ENCODE peak calls at places on chromosomes 3 and 15, in seven cellular contexts. H, N, A, M, T, X and O are unnamed samples. For H3K9me3, the result is how much of the 10 kb centered on the place peaks cover.

GRCh38 chr3:54835701-54836100 is 92.2 kb downstream of the LRTM1 start:
- DNase-seq in N (no peak), A (no peak), M (no peak), T (no peak), X (no peak), H (no peak), O (no peak)

GRCh38 chr3:32310918-32311839 is 72.7 kb downstream of the CMTM8 start:
- DNase-seq in A (no peak), T (peak), M (no peak), X (no peak), H (no peak), N (no peak), O (no peak)

GRCh38 chr15:92665100-92665555 is 9.6 kb upstream of the FAM174B start:
- DNase-seq in H (no peak), M (no peak), N (no peak), X (no peak), A (no peak), T (no peak), O (no peak)

GRCh38 chr15:36793205-36793604 is 213.8 kb downstream of the CDIN1 start:
- DNase-seq in N (no peak), T (no peak), H (no peak), M (no peak), A (no peak), X (no peak), O (no peak)

GRCh38 chr3:194596906-194597305 is 36.3 kb downstream of the TMEM44 start:
- DNase-seq in T (no peak), N (no peak), X (no peak), M (no peak), A (no peak), H (no peak), O (no peak)

GRCh38 chr3:51388286-51389029 is 2.6 kb upstream of the RBM15B start:
- DNase-seq in X (peak), A (no peak), T (no peak), M (no peak), H (no peak), N (no peak), O (no peak)

GRCh38 chr3:11335056-11335608 is 62.9 kb downstream of the ATG7 start:
- DNase-seq in X (peak), N (no peak), T (no peak), M (peak), A (peak), H (no peak), O (no peak)

GRCh38 chr3:49399467-49399866 is 12.3 kb downstream of the RHOA start:
- DNase-seq in N (no peak), A (no peak), M (peak), X (no peak), T (no peak), H (no peak), O (no peak)

GRCh38 chr3:50625879-50626182 is 8.9 kb downstream of the MAPKAPK3 start:
- DNase-seq in N (no peak), M (no peak), T (no peak), X (no peak), A (no peak), H (no peak), O (no peak)

GRCh38 chr3:31182639-31183038 is 288.2 kb upstream of the GADL1 start:
- DNase-seq in X (no peak), M (no peak), N (no peak), A (no peak), T (no peak), H (no peak), O (no peak)

GRCh38 chr3:31105011-31105410 is 210.6 kb upstream of the GADL1 start:
- DNase-seq in X (peak), M (no peak), N (no peak), H (no peak), T (no peak), A (no peak), O (no peak)

GRCh38 chr3:127746400-127747057 is 73.8 kb downstream of the ABTB1 start:
- DNase-seq in A (peak), X (peak), H (no peak), T (no peak), M (no peak), N (no peak), O (no peak)

GRCh38 chr3:47578119-47578630 is 490 bp downstream of the CSPG5 start:
- DNase-seq in A (peak), X (no peak), T (no peak), N (peak), M (no peak), H (peak), O (peak)

GRCh38 chr3:55487376-55488241 is 503 bp upstream of the WNT5A start:
- DNase-seq in H (no peak), M (peak), A (peak), N (no peak), X (peak), T (no peak), O (no peak)

GRCh38 chr15:29904731-29905417 is 82.6 kb upstream of the TJP1 start:
- DNase-seq in T (no peak), A (no peak), N (no peak), X (no peak), H (no peak), M (no peak), O (no peak)

GRCh38 chr3:130870423-130870822 is 23.5 kb upstream of the ATP2C1 start:
- DNase-seq in A (no peak), X (no peak), M (no peak), H (no peak), T (no peak), N (no peak), O (no peak)

GRCh38 chr15:77804210-77804609 is 171.5 kb upstream of the LINGO1 start:
- DNase-seq in X (no peak), A (no peak), M (no peak), T (no peak), H (no peak), N (no peak), O (no peak)

GRCh38 chr3:107928084-107928445 is 162.8 kb downstream of the CD47 start:
- DNase-seq in X (peak), M (peak), H (no peak), N (no peak), A (peak), T (no peak), O (no peak)

GRCh38 chr3:194305356-194306108 is 45.6 kb downstream of the CPN2 start:
- DNase-seq in N (no peak), T (peak), M (no peak), X (no peak), H (no peak), A (no peak), O (no peak)

GRCh38 chr3:185645596-185646381 is 59.7 kb downstream of the SENP2 start:
- DNase-seq in T (no peak), A (no peak), X (no peak), H (no peak), M (no peak), N (no peak), O (no peak)

GRCh38 chr3:171283248-171284222 is 176.7 kb downstream of the TNIK start:
- DNase-seq in H (no peak), N (no peak), T (no peak), A (no peak), M (no peak), X (no peak), O (no peak)

GRCh38 chr15:88187195-88187594 is 69.3 kb downstream of the NTRK3 start:
- DNase-seq in M (no peak), X (peak), H (no peak), N (no peak), A (peak), T (peak), O (no peak)

GRCh38 chr3:158434412-158435038 is 136.5 kb upstream of the MLF1 start:
- DNase-seq in T (peak), H (no peak), X (peak), M (peak), A (peak), N (no peak), O (no peak)

GRCh38 chr3:46284981-46285683 is 42.9 kb downstream of the CCR3 start:
- DNase-seq in H (no peak), A (no peak), T (no peak), X (peak), N (peak), M (no peak), O (peak)

DNA sequence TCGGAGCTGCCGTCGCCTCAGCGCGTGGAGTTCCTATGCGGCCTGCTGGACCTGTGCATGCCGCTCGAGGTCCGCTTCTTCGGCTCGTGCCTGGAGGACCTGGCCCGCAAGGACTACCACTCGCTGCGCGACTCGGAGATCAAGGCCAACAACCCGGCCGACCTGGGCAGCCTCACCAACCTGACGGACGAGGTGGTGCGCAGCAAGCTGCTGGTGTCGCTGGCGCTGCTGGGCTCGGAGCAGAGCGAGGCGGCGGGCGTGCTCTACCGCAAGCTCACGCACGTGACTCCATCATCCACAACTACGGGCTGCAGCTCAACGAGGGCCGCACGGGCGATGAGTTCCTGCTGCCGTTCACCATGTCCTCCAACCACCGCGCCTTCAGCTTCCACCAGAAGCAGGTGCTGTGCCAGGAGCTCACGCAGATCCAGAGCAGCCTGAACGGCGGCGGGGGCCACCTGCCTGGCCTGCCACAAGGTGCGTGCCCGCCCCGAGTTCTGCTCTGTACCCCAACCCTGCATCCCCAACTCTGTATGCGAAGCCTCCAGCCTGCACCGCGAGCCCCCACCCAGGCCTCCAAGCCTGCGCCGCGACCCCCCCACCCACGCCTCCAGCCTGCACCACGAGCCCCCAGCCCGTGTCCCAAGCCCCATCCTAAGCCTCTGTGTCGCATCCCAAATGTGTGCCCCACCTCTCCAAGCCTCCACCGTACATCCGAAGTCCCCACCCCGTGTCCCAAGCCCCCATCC is 178.2 kb downstream of the OR4M2 start:
- DNase-seq in H (no peak), T (no peak), X (no peak), M (no peak), A (no peak), N (no peak), O (no peak)
- H3K9me3 ChIP-seq in H (under half), T (under half), X (under half), M (under half), A (under half), N (under half), O (under half)

GRCh38 chr3:189754356-189754755 is 123.2 kb downstream of the TP63 start:
- DNase-seq in N (no peak), T (no peak), H (no peak), A (no peak), M (no peak), X (no peak), O (no peak)

GRCh38 chr3:189756651-189757078 is 125.5 kb downstream of the TP63 start:
- DNase-seq in A (no peak), X (peak), N (no peak), T (no peak), H (no peak), M (no peak), O (no peak)

GRCh38 chr3:189758186-189758585 is 127.0 kb downstream of the TP63 start:
- DNase-seq in H (no peak), T (no peak), N (no peak), A (no peak), X (no peak), M (no peak), O (no peak)
- H3K9me3 ChIP-seq in H (under half), T (under half), N (under half), A (under half), X (under half), M (under half), O (under half)

GRCh38 chr15:20376872-20377271 is 164.7 kb downstream of the GOLGA6L6 start:
- DNase-seq in T (no peak), M (no peak), N (no peak), H (no peak), A (no peak), X (no peak), O (no peak)
- H3K9me3 ChIP-seq in T (under half), M (under half), N (under half), H (under half), A (under half), X (under half), O (under half)

GRCh38 chr15:23538657-23539056 is 26.8 kb upstream of the MKRN3 start:
- DNase-seq in A (no peak), X (no peak), H (no peak), M (no peak), T (no peak), N (no peak), O (no peak)
- H3K9me3 ChIP-seq in A (under half), X (under half), H (under half), M (under half), T (under half), N (under half), O (under half)

DNA sequence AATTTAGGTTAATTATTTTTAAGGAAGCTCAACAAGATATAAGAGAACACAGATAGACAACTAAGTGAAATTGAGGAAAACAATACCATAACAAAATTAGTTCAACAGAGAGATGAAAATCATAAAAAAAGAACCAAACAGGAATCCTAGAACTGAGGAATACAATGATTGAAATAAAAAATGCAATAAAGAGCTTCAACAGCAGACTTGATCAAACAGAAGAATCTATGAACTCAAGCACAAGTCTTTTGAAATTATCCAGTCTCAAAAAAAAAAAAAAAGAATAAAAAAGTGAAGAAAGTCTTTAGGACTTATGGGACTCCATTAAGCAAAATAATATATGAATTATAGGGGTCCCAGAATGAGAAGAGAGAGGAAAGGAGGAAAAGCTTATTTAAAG is 42.0 kb upstream of the GNB4 start:
- DNase-seq in X (no peak), T (no peak), M (no peak), A (no peak), N (no peak), H (no peak), O (no peak)
- H3K9me3 ChIP-seq in X (under half), T (under half), M (under half), A (under half), N (under half), H (under half), O (under half)